ENCODE peak calls at places on chromosome 12, in five cellular contexts. Y, J, A, N and P are unnamed samples.

GRCh38 chr12:75294797-75295196 is 35.3 kb downstream of the CAPS2 start:
- DNase-seq in J (no peak), N (no peak), Y (no peak), A (no peak), P (no peak)

GRCh38 chr12:12859690-12860089 is 31.7 kb upstream of the GPRC5A start:
- DNase-seq in A (no peak), J (peak; percentile 78), Y (no peak), N (no peak), P (no peak)

GRCh38 chr12:116765271-116765670 is 27.2 kb downstream of the RNFT2 start:
- DNase-seq in A (no peak), J (no peak), N (no peak), Y (no peak), P (no peak)

GRCh38 chr12:131454418-131455217 is 256.3 kb upstream of the SFSWAP start:
- DNase-seq in Y (peak; percentile 75), A (no peak), J (peak; percentile 57), N (no peak), P (no peak)

GRCh38 chr12:40827923-40828592 is 135.8 kb downstream of the CNTN1 start:
- DNase-seq in A (no peak), N (no peak), J (no peak), Y (peak; percentile 10), P (no peak)

GRCh38 chr12:49621651-49622500 is 1.5 kb upstream of the PRPF40B start:
- DNase-seq in A (no peak), Y (no peak), N (no peak), J (no peak), P (no peak)

GRCh38 chr12:131116437-131117117 is 162.9 kb downstream of the ADGRD1 start:
- DNase-seq in A (peak; percentile 42), Y (peak; percentile 54), N (no peak), J (no peak), P (no peak)

GRCh38 chr12:6603095-6603567 is 4.0 kb downstream of the CHD4 start:
- DNase-seq in N (no peak), A (no peak), J (peak; percentile 9), Y (peak; percentile 26), P (peak; percentile 90)

GRCh38 chr12:88615490-88615889 is 35.2 kb upstream of the KITLG start:
- DNase-seq in Y (no peak), A (no peak), J (no peak), N (no peak), P (no peak)

GRCh38 chr12:5706247-5706646 is 238.8 kb downstream of the ANO2 start:
- DNase-seq in J (no peak), N (no peak), A (no peak), Y (no peak), P (no peak)

GRCh38 chr12:2864198-2864597 is 7.4 kb upstream of the TEX52 start:
- DNase-seq in N (no peak), A (no peak), Y (no peak), J (no peak), P (no peak)

GRCh38 chr12:69239922-69240624 is 704 bp downstream of the CPSF6 start:
- DNase-seq in N (peak; percentile 25), J (peak; percentile 44), A (peak; percentile 74), Y (peak; percentile 67), P (no peak)

GRCh38 chr12:91677556-91677955 is 468.1 kb downstream of the BTG1 start:
- DNase-seq in N (no peak), Y (no peak), A (no peak), J (no peak), P (no peak)

GRCh38 chr12:108612788-108613282 is 15.0 kb upstream of the TMEM119 start:
- DNase-seq in A (no peak), J (peak; percentile 37), N (no peak), Y (no peak), P (no peak)

GRCh38 chr12:116397148-116397547 is 119.7 kb upstream of the MED13L start:
- DNase-seq in N (no peak), A (no peak), Y (no peak), J (peak; percentile 70), P (no peak)

GRCh38 chr12:100554608-100555077 is 18.8 kb upstream of the GAS2L3 start:
- DNase-seq in N (no peak), Y (peak; percentile 34), J (peak; percentile 91), A (no peak), P (no peak)

GRCh38 chr12:10147714-10148403 is 17.9 kb upstream of the CLEC7A start:
- DNase-seq in Y (no peak), N (no peak), A (no peak), J (no peak), P (no peak)

GRCh38 chr12:72057330-72057911 is 118.8 kb downstream of the TPH2 start:
- DNase-seq in A (no peak), J (peak; percentile 36), N (no peak), Y (no peak), P (no peak)

GRCh38 chr12:23662966-23663365 is 286.5 kb downstream of the SOX5 start:
- DNase-seq in A (no peak), N (no peak), Y (no peak), J (no peak), P (no peak)

GRCh38 chr12:124930576-124930975 is 16.1 kb upstream of the UBC start:
- DNase-seq in N (no peak), J (no peak), A (no peak), Y (no peak), P (no peak)

GRCh38 chr12:67025543-67026114 is 243.5 kb upstream of the CAND1 start:
- DNase-seq in N (no peak), Y (peak; percentile 67), A (no peak), J (peak; percentile 62), P (no peak)

GRCh38 chr12:1544991-1545700 is 49.2 kb downstream of the FBXL14 start:
- DNase-seq in N (no peak), J (peak; percentile 58), A (no peak), Y (no peak), P (no peak)
- TF ChIP-seq CTCF in N (no peak), J (peak; percentile 37), A (no peak), Y (no peak), P (peak; percentile 33)

DNA sequence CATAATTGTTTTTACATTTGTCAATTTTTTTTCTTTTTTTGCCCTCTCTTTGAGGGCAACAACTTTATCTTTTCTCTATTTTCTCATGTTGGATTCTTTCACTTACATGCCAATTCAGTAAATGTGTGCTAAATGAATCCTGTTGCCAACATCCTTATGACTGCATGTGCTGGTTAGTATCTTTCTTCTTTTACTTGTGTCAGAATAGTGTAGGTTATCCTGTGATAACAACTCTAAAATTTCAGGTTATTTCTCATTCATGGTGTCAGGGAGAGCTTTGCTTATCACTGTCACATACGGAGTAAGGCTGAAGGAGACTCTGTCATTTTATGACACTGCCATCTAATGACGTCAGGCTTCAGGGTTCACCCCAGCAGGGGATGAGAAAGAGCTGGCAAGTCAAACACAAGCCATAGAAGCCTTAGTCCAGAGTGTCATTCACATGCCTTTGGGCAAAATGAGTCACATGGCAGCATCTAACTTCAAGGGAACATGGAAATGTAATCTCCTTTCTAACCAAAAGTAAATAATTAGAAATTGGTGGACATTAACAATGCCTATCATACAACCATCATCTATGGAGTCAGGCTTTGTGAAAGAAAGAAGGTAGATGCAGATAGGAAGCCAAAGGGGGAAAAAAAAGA is 242.5 kb upstream of the ATP2B1 start:
- DNase-seq in N (no peak), J (peak; percentile 81), Y (no peak), A (no peak), P (no peak)
- TF ChIP-seq CTCF in N (no peak), J (no peak), Y (no peak), A (no peak), P (no peak)

GRCh38 chr12:126858586-126858985 is 1408.4 kb upstream of the TMEM132C start:
- DNase-seq in Y (no peak), J (no peak), A (no peak), N (no peak), P (no peak)

GRCh38 chr12:126862500-126862899 is 1404.5 kb upstream of the TMEM132C start:
- DNase-seq in N (no peak), J (no peak), A (no peak), Y (no peak), P (no peak)

GRCh38 chr12:126855768-126856167 is 1411.2 kb upstream of the TMEM132C start:
- DNase-seq in J (no peak), A (no peak), Y (no peak), N (no peak), P (no peak)

GRCh38 chr12:126860210-126860609 is 1406.8 kb upstream of the TMEM132C start:
- DNase-seq in A (no peak), J (no peak), N (no peak), Y (no peak), P (no peak)

DNA sequence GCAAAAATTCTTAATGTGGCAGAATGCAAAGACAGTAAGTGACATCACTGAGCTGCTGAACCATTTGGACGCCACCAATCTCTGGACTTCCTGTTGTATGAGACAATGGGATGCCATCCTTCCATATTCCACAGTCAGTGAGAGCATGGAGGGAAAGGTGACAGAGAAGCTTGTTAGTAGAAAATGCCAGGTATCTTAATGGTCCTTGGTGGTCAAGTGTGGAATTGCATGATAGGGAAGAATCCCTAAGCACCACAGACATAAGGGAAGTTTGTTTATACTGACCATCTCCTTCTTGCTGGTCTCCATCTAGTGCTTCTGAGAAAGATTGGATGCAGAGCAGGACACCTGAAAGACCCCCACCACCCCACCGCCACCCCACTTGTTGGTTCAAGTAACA is 1410.0 kb upstream of the TMEM132C start:
- DNase-seq in Y (no peak), J (no peak), A (no peak), N (no peak), P (no peak)
- TF ChIP-seq CTCF in Y (no peak), J (no peak), A (no peak), N (no peak), P (no peak)

DNA sequence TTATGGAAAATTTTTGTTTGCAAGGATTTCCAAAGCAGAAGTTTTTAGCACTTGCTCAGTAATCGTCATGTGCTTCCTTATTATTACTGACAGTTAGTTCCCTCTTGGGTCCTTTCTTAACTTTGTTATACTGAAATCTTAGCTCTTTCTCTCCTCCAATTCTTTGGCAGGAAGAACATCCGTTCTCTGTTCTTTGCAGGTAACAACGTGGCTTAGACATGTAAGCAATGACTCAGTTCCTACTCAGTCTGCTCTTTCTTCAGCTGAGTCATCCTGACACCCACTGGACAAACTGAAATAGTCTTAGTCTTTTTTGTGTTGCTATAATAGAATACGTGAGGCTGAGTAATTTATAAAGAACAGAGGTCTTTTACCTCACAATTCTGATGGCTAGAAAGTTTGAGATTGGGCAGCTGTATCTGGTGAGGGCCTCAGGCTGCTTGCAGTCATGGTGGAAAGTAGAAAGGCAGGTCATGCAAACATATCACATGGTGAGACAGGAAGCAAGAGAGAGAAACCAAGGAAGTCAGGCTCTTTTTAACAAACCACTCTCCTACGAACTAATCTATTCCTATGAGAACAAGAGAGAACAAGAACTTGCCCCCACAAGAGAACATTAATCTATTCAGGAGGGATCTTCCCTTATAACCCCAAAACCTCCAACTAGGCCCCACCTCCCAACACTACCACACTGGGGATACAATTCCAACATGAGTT is 49.2 kb downstream of the TESPA1 start:
- DNase-seq in N (no peak), A (no peak), J (peak; percentile 93), Y (no peak), P (no peak)
- TF ChIP-seq CTCF in N (no peak), A (no peak), J (peak; percentile 12), Y (no peak), P (no peak)

DNA sequence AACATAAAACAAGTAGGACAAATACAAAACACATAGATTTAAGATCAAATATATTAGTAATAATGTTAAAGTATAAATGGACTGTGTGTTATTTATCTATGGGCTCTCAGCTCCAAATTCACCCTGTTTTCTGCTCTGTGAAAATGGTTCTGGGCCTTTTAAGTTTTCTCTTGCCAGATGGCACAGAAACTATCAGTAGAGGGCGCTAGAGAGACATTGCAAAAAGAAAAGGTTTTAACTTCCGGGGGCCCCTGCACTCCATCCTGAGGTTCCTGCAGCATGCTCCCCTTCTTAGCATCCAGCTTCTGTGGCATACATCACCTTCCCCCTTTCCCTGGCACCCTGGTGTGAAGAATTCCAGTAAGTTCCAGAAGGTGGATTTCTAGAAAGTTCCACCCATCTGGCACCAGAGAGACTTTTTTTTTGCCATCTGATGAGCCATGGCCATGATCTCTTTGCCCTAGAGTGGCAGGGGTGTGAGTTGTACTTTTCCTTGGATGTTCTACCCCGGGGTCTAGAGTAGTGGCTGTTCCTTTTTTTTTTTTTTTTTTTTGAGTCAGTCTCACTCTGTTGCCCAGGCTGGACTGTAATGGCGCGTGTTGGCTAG is 29.3 kb downstream of the ZCRB1 start:
- DNase-seq in A (no peak), Y (no peak), N (no peak), J (peak; percentile 28), P (no peak)
- TF ChIP-seq CTCF in A (no peak), Y (peak; percentile 33), N (no peak), J (peak; percentile 37), P (peak; percentile 34)